ENCODE peak calls at places on chromosomes 1 and 21, in ten cellular contexts. One of them, this sample, is unnamed.

GRCh38 chr1:165508291-165508690 is 35.5 kb upstream of the LRRC52 start:
- DNase-seq in stomach: no peak
- DNase-seq in NCI-H1105: no peak
- DNase-seq in NCI-H1092 treated with DMSO at 0.1 percent for 48 hours: no peak
- DNase-seq in GM03348: no peak
- DNase-seq in CD8-positive, alpha-beta memory T cell: no peak
- DNase-seq in HFF-Myc: no peak
- DNase-seq in stimulated activated CD4-positive, alpha-beta T cell treated with anti-CD3 and anti-CD28 coated beads, TNF-alpha, amount 100 ng/mL, for 4 hours: no peak
- DNase-seq in activated CD4-positive, CD25-positive, alpha-beta regulatory T cell treated with anti-CD3 and anti-CD28 coated beads, Interleukin-2, amount 50 U/mL, for 72 hours: no peak
- DNase-seq in GM23248: no peak
- DNase-seq in this sample: no peak

GRCh38 chr1:4794020-4794780 is 139.8 kb downstream of the AJAP1 start:
- DNase-seq in HFF-Myc: no peak
- DNase-seq in GM03348: no peak
- DNase-seq in GM23248: no peak
- DNase-seq in NCI-H1105: peak; percentile 37
- DNase-seq in NCI-H1092 treated with DMSO at 0.1 percent for 48 hours: no peak
- DNase-seq in CD8-positive, alpha-beta memory T cell: no peak
- DNase-seq in stimulated activated CD4-positive, alpha-beta T cell treated with anti-CD3 and anti-CD28 coated beads, TNF-alpha, amount 100 ng/mL, for 4 hours: no peak
- DNase-seq in stomach: no peak
- DNase-seq in activated CD4-positive, CD25-positive, alpha-beta regulatory T cell treated with anti-CD3 and anti-CD28 coated beads, Interleukin-2, amount 50 U/mL, for 72 hours: no peak
- DNase-seq in this sample: no peak

GRCh38 chr1:98388431-98388830 is 273.1 kb upstream of the SNX7 start:
- DNase-seq in GM03348: peak; percentile 74
- DNase-seq in NCI-H1092 treated with DMSO at 0.1 percent for 48 hours: no peak
- DNase-seq in stomach: no peak
- DNase-seq in GM23248: peak; percentile 82
- DNase-seq in HFF-Myc: peak; percentile 77
- DNase-seq in CD8-positive, alpha-beta memory T cell: no peak
- DNase-seq in activated CD4-positive, CD25-positive, alpha-beta regulatory T cell treated with anti-CD3 and anti-CD28 coated beads, Interleukin-2, amount 50 U/mL, for 72 hours: no peak
- DNase-seq in NCI-H1105: no peak
- DNase-seq in stimulated activated CD4-positive, alpha-beta T cell treated with anti-CD3 and anti-CD28 coated beads, TNF-alpha, amount 100 ng/mL, for 4 hours: no peak
- DNase-seq in this sample: no peak

GRCh38 chr1:77026126-77026525 is 158.8 kb downstream of the ST6GALNAC5 start:
- DNase-seq in GM03348: no peak
- DNase-seq in CD8-positive, alpha-beta memory T cell: no peak
- DNase-seq in stimulated activated CD4-positive, alpha-beta T cell treated with anti-CD3 and anti-CD28 coated beads, TNF-alpha, amount 100 ng/mL, for 4 hours: no peak
- DNase-seq in NCI-H1105: no peak
- DNase-seq in GM23248: no peak
- DNase-seq in HFF-Myc: no peak
- DNase-seq in stomach: no peak
- DNase-seq in NCI-H1092 treated with DMSO at 0.1 percent for 48 hours: no peak
- DNase-seq in activated CD4-positive, CD25-positive, alpha-beta regulatory T cell treated with anti-CD3 and anti-CD28 coated beads, Interleukin-2, amount 50 U/mL, for 72 hours: no peak
- DNase-seq in this sample: no peak

GRCh38 chr1:210222288-210223006 is 10.1 kb upstream of the SERTAD4 start:
- DNase-seq in HFF-Myc: no peak
- DNase-seq in NCI-H1105: no peak
- DNase-seq in NCI-H1092 treated with DMSO at 0.1 percent for 48 hours: no peak
- DNase-seq in stimulated activated CD4-positive, alpha-beta T cell treated with anti-CD3 and anti-CD28 coated beads, TNF-alpha, amount 100 ng/mL, for 4 hours: no peak
- DNase-seq in GM03348: peak; percentile 18
- DNase-seq in CD8-positive, alpha-beta memory T cell: no peak
- DNase-seq in stomach: peak; percentile 65
- DNase-seq in GM23248: no peak
- DNase-seq in activated CD4-positive, CD25-positive, alpha-beta regulatory T cell treated with anti-CD3 and anti-CD28 coated beads, Interleukin-2, amount 50 U/mL, for 72 hours: no peak
- DNase-seq in this sample: no peak

GRCh38 chr1:100441651-100442050 is 89.3 kb downstream of the CDC14A start:
- DNase-seq in HFF-Myc: no peak
- DNase-seq in NCI-H1092 treated with DMSO at 0.1 percent for 48 hours: no peak
- DNase-seq in stimulated activated CD4-positive, alpha-beta T cell treated with anti-CD3 and anti-CD28 coated beads, TNF-alpha, amount 100 ng/mL, for 4 hours: no peak
- DNase-seq in CD8-positive, alpha-beta memory T cell: no peak
- DNase-seq in GM23248: no peak
- DNase-seq in NCI-H1105: no peak
- DNase-seq in GM03348: no peak
- DNase-seq in activated CD4-positive, CD25-positive, alpha-beta regulatory T cell treated with anti-CD3 and anti-CD28 coated beads, Interleukin-2, amount 50 U/mL, for 72 hours: no peak
- DNase-seq in stomach: no peak
- DNase-seq in this sample: no peak

GRCh38 chr1:36400825-36401601 is 3.3 kb upstream of the LSM10 start:
- DNase-seq in CD8-positive, alpha-beta memory T cell: peak; percentile 24
- DNase-seq in stomach: peak; percentile 55
- DNase-seq in NCI-H1105: no peak
- DNase-seq in stimulated activated CD4-positive, alpha-beta T cell treated with anti-CD3 and anti-CD28 coated beads, TNF-alpha, amount 100 ng/mL, for 4 hours: no peak
- DNase-seq in HFF-Myc: no peak
- DNase-seq in NCI-H1092 treated with DMSO at 0.1 percent for 48 hours: no peak
- DNase-seq in GM23248: peak; percentile 98
- DNase-seq in GM03348: peak; percentile 87
- DNase-seq in activated CD4-positive, CD25-positive, alpha-beta regulatory T cell treated with anti-CD3 and anti-CD28 coated beads, Interleukin-2, amount 50 U/mL, for 72 hours: peak; percentile 62
- DNase-seq in this sample: no peak

GRCh38 chr1:154730251-154730650 is 122.3 kb upstream of the ADAR start:
- DNase-seq in stimulated activated CD4-positive, alpha-beta T cell treated with anti-CD3 and anti-CD28 coated beads, TNF-alpha, amount 100 ng/mL, for 4 hours: no peak
- DNase-seq in activated CD4-positive, CD25-positive, alpha-beta regulatory T cell treated with anti-CD3 and anti-CD28 coated beads, Interleukin-2, amount 50 U/mL, for 72 hours: no peak
- DNase-seq in CD8-positive, alpha-beta memory T cell: no peak
- DNase-seq in NCI-H1105: peak; percentile 82
- DNase-seq in NCI-H1092 treated with DMSO at 0.1 percent for 48 hours: peak; percentile 15
- DNase-seq in GM03348: peak; percentile 54
- DNase-seq in GM23248: peak; percentile 72
- DNase-seq in stomach: no peak
- DNase-seq in HFF-Myc: no peak
- DNase-seq in this sample: peak; percentile 84

GRCh38 chr1:184212649-184213314 is 161.3 kb downstream of the TSEN15 start:
- DNase-seq in stomach: no peak
- DNase-seq in activated CD4-positive, CD25-positive, alpha-beta regulatory T cell treated with anti-CD3 and anti-CD28 coated beads, Interleukin-2, amount 50 U/mL, for 72 hours: no peak
- DNase-seq in GM03348: peak; percentile 75
- DNase-seq in NCI-H1092 treated with DMSO at 0.1 percent for 48 hours: no peak
- DNase-seq in GM23248: peak; percentile 89
- DNase-seq in CD8-positive, alpha-beta memory T cell: no peak
- DNase-seq in NCI-H1105: no peak
- DNase-seq in HFF-Myc: peak; percentile 24
- DNase-seq in stimulated activated CD4-positive, alpha-beta T cell treated with anti-CD3 and anti-CD28 coated beads, TNF-alpha, amount 100 ng/mL, for 4 hours: no peak
- DNase-seq in this sample: no peak

GRCh38 chr21:33734326-33734725 is 92.0 kb downstream of the ITSN1 start:
- DNase-seq in activated CD4-positive, CD25-positive, alpha-beta regulatory T cell treated with anti-CD3 and anti-CD28 coated beads, Interleukin-2, amount 50 U/mL, for 72 hours: no peak
- DNase-seq in GM23248: no peak
- DNase-seq in NCI-H1105: no peak
- DNase-seq in GM03348: no peak
- DNase-seq in NCI-H1092 treated with DMSO at 0.1 percent for 48 hours: no peak
- DNase-seq in stimulated activated CD4-positive, alpha-beta T cell treated with anti-CD3 and anti-CD28 coated beads, TNF-alpha, amount 100 ng/mL, for 4 hours: no peak
- DNase-seq in stomach: no peak
- DNase-seq in HFF-Myc: no peak
- DNase-seq in CD8-positive, alpha-beta memory T cell: no peak
- DNase-seq in this sample: no peak

GRCh38 chr1:56771717-56772116 is 47.5 kb downstream of the FYB2 start:
- DNase-seq in CD8-positive, alpha-beta memory T cell: no peak
- DNase-seq in stimulated activated CD4-positive, alpha-beta T cell treated with anti-CD3 and anti-CD28 coated beads, TNF-alpha, amount 100 ng/mL, for 4 hours: no peak
- DNase-seq in GM03348: no peak
- DNase-seq in HFF-Myc: no peak
- DNase-seq in stomach: no peak
- DNase-seq in GM23248: no peak
- DNase-seq in NCI-H1092 treated with DMSO at 0.1 percent for 48 hours: no peak
- DNase-seq in activated CD4-positive, CD25-positive, alpha-beta regulatory T cell treated with anti-CD3 and anti-CD28 coated beads, Interleukin-2, amount 50 U/mL, for 72 hours: no peak
- DNase-seq in NCI-H1105: no peak
- DNase-seq in this sample: no peak

GRCh38 chr1:209389258-209389657 is 194.3 kb upstream of the CAMK1G start:
- DNase-seq in CD8-positive, alpha-beta memory T cell: no peak
- DNase-seq in stomach: no peak
- DNase-seq in activated CD4-positive, CD25-positive, alpha-beta regulatory T cell treated with anti-CD3 and anti-CD28 coated beads, Interleukin-2, amount 50 U/mL, for 72 hours: no peak
- DNase-seq in GM03348: peak; percentile 56
- DNase-seq in NCI-H1092 treated with DMSO at 0.1 percent for 48 hours: no peak
- DNase-seq in stimulated activated CD4-positive, alpha-beta T cell treated with anti-CD3 and anti-CD28 coated beads, TNF-alpha, amount 100 ng/mL, for 4 hours: no peak
- DNase-seq in GM23248: peak; percentile 92
- DNase-seq in HFF-Myc: peak; percentile 49
- DNase-seq in NCI-H1105: no peak
- DNase-seq in this sample: no peak

GRCh38 chr1:1080122-1080753 is 6.1 kb upstream of the RNF223 start:
- DNase-seq in NCI-H1105: peak; percentile 71
- DNase-seq in NCI-H1092 treated with DMSO at 0.1 percent for 48 hours: no peak
- DNase-seq in HFF-Myc: peak; percentile 24
- DNase-seq in GM03348: peak; percentile 82
- DNase-seq in activated CD4-positive, CD25-positive, alpha-beta regulatory T cell treated with anti-CD3 and anti-CD28 coated beads, Interleukin-2, amount 50 U/mL, for 72 hours: peak; percentile 48
- DNase-seq in GM23248: peak; percentile 71
- DNase-seq in CD8-positive, alpha-beta memory T cell: no peak
- DNase-seq in stimulated activated CD4-positive, alpha-beta T cell treated with anti-CD3 and anti-CD28 coated beads, TNF-alpha, amount 100 ng/mL, for 4 hours: no peak
- DNase-seq in stomach: peak; percentile 52
- DNase-seq in this sample: no peak

GRCh38 chr1:197173571-197174482 is 27.4 kb upstream of the ASPM start:
- DNase-seq in stomach: no peak
- DNase-seq in CD8-positive, alpha-beta memory T cell: no peak
- DNase-seq in activated CD4-positive, CD25-positive, alpha-beta regulatory T cell treated with anti-CD3 and anti-CD28 coated beads, Interleukin-2, amount 50 U/mL, for 72 hours: no peak
- DNase-seq in GM23248: peak; percentile 17
- DNase-seq in NCI-H1105: no peak
- DNase-seq in GM03348: peak; percentile 6
- DNase-seq in stimulated activated CD4-positive, alpha-beta T cell treated with anti-CD3 and anti-CD28 coated beads, TNF-alpha, amount 100 ng/mL, for 4 hours: no peak
- DNase-seq in HFF-Myc: no peak
- DNase-seq in NCI-H1092 treated with DMSO at 0.1 percent for 48 hours: no peak
- DNase-seq in this sample: no peak

GRCh38 chr1:173210716-173211231 is 3.6 kb upstream of the TNFSF4 start:
- DNase-seq in CD8-positive, alpha-beta memory T cell: no peak
- DNase-seq in activated CD4-positive, CD25-positive, alpha-beta regulatory T cell treated with anti-CD3 and anti-CD28 coated beads, Interleukin-2, amount 50 U/mL, for 72 hours: no peak
- DNase-seq in stimulated activated CD4-positive, alpha-beta T cell treated with anti-CD3 and anti-CD28 coated beads, TNF-alpha, amount 100 ng/mL, for 4 hours: no peak
- DNase-seq in NCI-H1092 treated with DMSO at 0.1 percent for 48 hours: no peak
- DNase-seq in stomach: no peak
- DNase-seq in GM03348: no peak
- DNase-seq in HFF-Myc: no peak
- DNase-seq in GM23248: no peak
- DNase-seq in NCI-H1105: no peak
- DNase-seq in this sample: no peak

GRCh38 chr21:16195896-16196443 is 466.2 kb downstream of the USP25 start:
- DNase-seq in CD8-positive, alpha-beta memory T cell: no peak
- DNase-seq in activated CD4-positive, CD25-positive, alpha-beta regulatory T cell treated with anti-CD3 and anti-CD28 coated beads, Interleukin-2, amount 50 U/mL, for 72 hours: no peak
- DNase-seq in stomach: no peak
- DNase-seq in NCI-H1105: no peak
- DNase-seq in GM03348: no peak
- DNase-seq in stimulated activated CD4-positive, alpha-beta T cell treated with anti-CD3 and anti-CD28 coated beads, TNF-alpha, amount 100 ng/mL, for 4 hours: no peak
- DNase-seq in HFF-Myc: no peak
- DNase-seq in GM23248: peak; percentile 30
- DNase-seq in NCI-H1092 treated with DMSO at 0.1 percent for 48 hours: no peak
- DNase-seq in this sample: no peak

GRCh38 chr1:160722726-160723125 is 11.1 kb upstream of the CD48 start:
- DNase-seq in NCI-H1105: no peak
- DNase-seq in stomach: no peak
- DNase-seq in stimulated activated CD4-positive, alpha-beta T cell treated with anti-CD3 and anti-CD28 coated beads, TNF-alpha, amount 100 ng/mL, for 4 hours: no peak
- DNase-seq in NCI-H1092 treated with DMSO at 0.1 percent for 48 hours: no peak
- DNase-seq in GM03348: no peak
- DNase-seq in HFF-Myc: no peak
- DNase-seq in CD8-positive, alpha-beta memory T cell: no peak
- DNase-seq in activated CD4-positive, CD25-positive, alpha-beta regulatory T cell treated with anti-CD3 and anti-CD28 coated beads, Interleukin-2, amount 50 U/mL, for 72 hours: no peak
- DNase-seq in GM23248: no peak
- DNase-seq in this sample: no peak

GRCh38 chr1:184359909-184360308 is 26.9 kb upstream of the C1orf21 start:
- DNase-seq in stimulated activated CD4-positive, alpha-beta T cell treated with anti-CD3 and anti-CD28 coated beads, TNF-alpha, amount 100 ng/mL, for 4 hours: no peak
- DNase-seq in activated CD4-positive, CD25-positive, alpha-beta regulatory T cell treated with anti-CD3 and anti-CD28 coated beads, Interleukin-2, amount 50 U/mL, for 72 hours: no peak
- DNase-seq in CD8-positive, alpha-beta memory T cell: no peak
- DNase-seq in HFF-Myc: no peak
- DNase-seq in NCI-H1092 treated with DMSO at 0.1 percent for 48 hours: no peak
- DNase-seq in stomach: no peak
- DNase-seq in GM23248: no peak
- DNase-seq in GM03348: no peak
- DNase-seq in NCI-H1105: no peak
- DNase-seq in this sample: no peak

This sample was measured in NCI-H2081.